ENCODE peak calls at places on chromosomes 3 and 15, in ten cellular contexts. One of them, this sample, is unnamed. For H3K9me3, the result is how much of the 10 kb centered on the place peaks cover.

GRCh38 chr3:49035278-49035677 is 6.1 kb upstream of the IMPDH2 start:
- DNase-seq in IMR-90: no peak
- DNase-seq in heart right ventricle: no peak
- DNase-seq in upper lobe of right lung: no peak
- DNase-seq in cardiac muscle cell: no peak
- DNase-seq in A549: no peak
- DNase-seq in WERI-Rb-1: no peak
- DNase-seq in stomach: no peak
- DNase-seq in spleen: no peak
- DNase-seq in fibroblast of lung: no peak
- DNase-seq in this sample: no peak

GRCh38 chr3:72190050-72190449 is 405.1 kb upstream of the PROK2 start:
- DNase-seq in upper lobe of right lung: no peak
- DNase-seq in IMR-90: no peak
- DNase-seq in WERI-Rb-1: no peak
- DNase-seq in A549: no peak
- DNase-seq in stomach: no peak
- DNase-seq in spleen: no peak
- DNase-seq in heart right ventricle: no peak
- DNase-seq in fibroblast of lung: no peak
- DNase-seq in cardiac muscle cell: no peak
- DNase-seq in this sample: no peak

GRCh38 chr3:39456159-39456558 is 11.3 kb upstream of the MOBP start:
- DNase-seq in WERI-Rb-1: no peak
- DNase-seq in spleen: no peak
- DNase-seq in upper lobe of right lung: no peak
- DNase-seq in A549: no peak
- DNase-seq in IMR-90: no peak
- DNase-seq in stomach: no peak
- DNase-seq in heart right ventricle: no peak
- DNase-seq in fibroblast of lung: no peak
- DNase-seq in cardiac muscle cell: no peak
- DNase-seq in this sample: no peak

GRCh38 chr3:23720885-23721284 is 84.9 kb upstream of the UBE2E1 start:
- DNase-seq in IMR-90: peak
- DNase-seq in WERI-Rb-1: no peak
- DNase-seq in fibroblast of lung: peak
- DNase-seq in A549: no peak
- DNase-seq in heart right ventricle: no peak
- DNase-seq in cardiac muscle cell: no peak
- DNase-seq in stomach: no peak
- DNase-seq in spleen: no peak
- DNase-seq in upper lobe of right lung: no peak
- DNase-seq in this sample: no peak

GRCh38 chr3:168714609-168715240 is 619.0 kb upstream of the GOLIM4 start:
- DNase-seq in upper lobe of right lung: no peak
- DNase-seq in cardiac muscle cell: no peak
- DNase-seq in heart right ventricle: no peak
- DNase-seq in WERI-Rb-1: no peak
- DNase-seq in fibroblast of lung: no peak
- DNase-seq in spleen: no peak
- DNase-seq in IMR-90: no peak
- DNase-seq in stomach: no peak
- DNase-seq in A549: no peak
- DNase-seq in this sample: no peak

GRCh38 chr3:15099364-15100098 is 583 bp upstream of the RBSN start:
- DNase-seq in A549: no peak
- DNase-seq in cardiac muscle cell: no peak
- DNase-seq in stomach: no peak
- DNase-seq in heart right ventricle: no peak
- DNase-seq in upper lobe of right lung: no peak
- DNase-seq in IMR-90: no peak
- DNase-seq in WERI-Rb-1: no peak
- DNase-seq in fibroblast of lung: no peak
- DNase-seq in spleen: peak
- DNase-seq in this sample: peak

GRCh38 chr3:24725514-24726255 is 231.0 kb upstream of the THRB start:
- DNase-seq in cardiac muscle cell: no peak
- DNase-seq in A549: no peak
- DNase-seq in heart right ventricle: no peak
- DNase-seq in IMR-90: no peak
- DNase-seq in stomach: no peak
- DNase-seq in spleen: no peak
- DNase-seq in fibroblast of lung: no peak
- DNase-seq in WERI-Rb-1: no peak
- DNase-seq in upper lobe of right lung: no peak
- DNase-seq in this sample: no peak

GRCh38 chr3:122609798-122610559 is 32.5 kb downstream of the PARP15 start:
- DNase-seq in spleen: no peak
- DNase-seq in cardiac muscle cell: peak
- DNase-seq in stomach: no peak
- DNase-seq in fibroblast of lung: peak
- DNase-seq in upper lobe of right lung: no peak
- DNase-seq in heart right ventricle: no peak
- DNase-seq in IMR-90: peak
- DNase-seq in A549: peak
- DNase-seq in WERI-Rb-1: no peak
- DNase-seq in this sample: no peak

GRCh38 chr15:86444527-86444926 is 364.9 kb downstream of the AGBL1 start:
- DNase-seq in IMR-90: no peak
- DNase-seq in WERI-Rb-1: no peak
- DNase-seq in spleen: no peak
- DNase-seq in cardiac muscle cell: no peak
- DNase-seq in upper lobe of right lung: no peak
- DNase-seq in heart right ventricle: no peak
- DNase-seq in stomach: no peak
- DNase-seq in A549: no peak
- DNase-seq in fibroblast of lung: no peak
- DNase-seq in this sample: no peak

GRCh38 chr15:39747326-39747725 is 35.3 kb downstream of the FSIP1 start:
- DNase-seq in upper lobe of right lung: no peak
- DNase-seq in heart right ventricle: no peak
- DNase-seq in IMR-90: peak
- DNase-seq in cardiac muscle cell: peak
- DNase-seq in WERI-Rb-1: no peak
- DNase-seq in fibroblast of lung: peak
- DNase-seq in stomach: no peak
- DNase-seq in A549: no peak
- DNase-seq in spleen: no peak
- DNase-seq in this sample: no peak

GRCh38 chr3:106566277-106566676 is 697.5 kb upstream of the CBLB start:
- DNase-seq in stomach: no peak
- DNase-seq in heart right ventricle: no peak
- DNase-seq in A549: no peak
- DNase-seq in fibroblast of lung: no peak
- DNase-seq in WERI-Rb-1: no peak
- DNase-seq in cardiac muscle cell: no peak
- DNase-seq in upper lobe of right lung: no peak
- DNase-seq in IMR-90: no peak
- DNase-seq in spleen: no peak
- DNase-seq in this sample: no peak
- TF ChIP-seq CTCF in stomach: no peak
- TF ChIP-seq CTCF in heart right ventricle: peak
- TF ChIP-seq CTCF in A549: peak
- TF ChIP-seq CTCF in fibroblast of lung: peak
- TF ChIP-seq CTCF in WERI-Rb-1: no peak
- TF ChIP-seq CTCF in cardiac muscle cell: peak
- TF ChIP-seq CTCF in upper lobe of right lung: no peak
- TF ChIP-seq CTCF in IMR-90: no peak
- TF ChIP-seq CTCF in spleen: no peak
- TF ChIP-seq CTCF in this sample: no peak

DNA sequence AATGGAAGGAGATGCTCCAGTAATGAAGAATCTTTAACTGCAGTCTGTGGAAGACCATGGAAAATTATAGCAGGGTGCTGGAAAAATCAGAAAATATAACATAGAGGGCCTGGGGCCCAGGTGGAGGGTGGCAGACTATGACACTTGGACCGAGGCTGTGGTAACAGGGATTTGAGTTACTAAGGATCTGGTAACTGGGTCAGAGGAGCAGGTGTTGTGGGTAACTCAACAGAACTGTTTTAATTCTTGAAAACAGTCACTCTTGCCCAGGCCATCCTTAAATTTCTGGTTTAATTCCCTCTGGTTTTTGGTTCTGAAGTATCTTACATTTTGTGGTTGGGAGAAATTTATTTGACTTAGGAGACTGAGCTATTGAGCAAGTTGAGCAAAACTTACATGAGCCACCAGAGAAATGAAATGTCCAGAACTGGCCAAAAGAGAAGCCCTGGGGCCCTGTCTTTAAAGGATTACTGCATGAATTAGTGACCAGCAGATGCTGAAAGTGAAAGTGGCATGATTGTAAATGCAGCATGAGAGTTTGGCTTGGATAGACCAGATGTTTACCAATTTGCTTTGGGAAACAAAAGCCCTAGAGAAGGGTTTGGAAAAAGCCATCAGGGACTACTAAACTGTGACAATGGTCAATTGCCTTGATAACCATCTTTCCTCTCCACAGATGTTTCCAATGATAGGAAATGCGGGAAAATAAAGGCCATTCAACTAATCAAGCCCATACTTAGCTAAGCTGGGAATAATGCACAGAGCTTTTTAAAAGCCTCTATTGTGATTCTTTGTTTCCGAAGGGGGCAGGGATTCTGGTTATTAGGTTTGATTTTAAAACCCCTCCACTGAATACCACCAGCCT is 374.9 kb upstream of the TGFBR2 start:
- DNase-seq in WERI-Rb-1: no peak
- DNase-seq in stomach: no peak
- DNase-seq in fibroblast of lung: peak
- DNase-seq in upper lobe of right lung: no peak
- DNase-seq in spleen: no peak
- DNase-seq in A549: no peak
- DNase-seq in cardiac muscle cell: peak
- DNase-seq in IMR-90: peak
- DNase-seq in heart right ventricle: peak
- DNase-seq in this sample: no peak
- H3K27ac ChIP-seq in WERI-Rb-1: no peak
- H3K27ac ChIP-seq in stomach: peak
- H3K27ac ChIP-seq in fibroblast of lung: no peak
- H3K27ac ChIP-seq in upper lobe of right lung: peak
- H3K27ac ChIP-seq in spleen: peak
- H3K27ac ChIP-seq in A549: peak
- H3K27ac ChIP-seq in cardiac muscle cell: no peak
- H3K27ac ChIP-seq in IMR-90: peak
- H3K27ac ChIP-seq in heart right ventricle: peak
- H3K27ac ChIP-seq in this sample: no peak

GRCh38 chr3:75727985-75728384 is 57.4 kb downstream of the ZNF717 start:
- DNase-seq in IMR-90: no peak
- DNase-seq in stomach: no peak
- DNase-seq in spleen: no peak
- DNase-seq in cardiac muscle cell: no peak
- DNase-seq in A549: no peak
- DNase-seq in WERI-Rb-1: no peak
- DNase-seq in fibroblast of lung: no peak
- DNase-seq in upper lobe of right lung: no peak
- DNase-seq in heart right ventricle: no peak
- DNase-seq in this sample: no peak
- H3K9me3 ChIP-seq in IMR-90: under half
- H3K9me3 ChIP-seq in stomach: half or more
- H3K9me3 ChIP-seq in spleen: half or more
- H3K9me3 ChIP-seq in cardiac muscle cell: under half
- H3K9me3 ChIP-seq in A549: under half
- H3K9me3 ChIP-seq in WERI-Rb-1: under half
- H3K9me3 ChIP-seq in fibroblast of lung: under half
- H3K9me3 ChIP-seq in upper lobe of right lung: half or more
- H3K9me3 ChIP-seq in heart right ventricle: under half
- H3K9me3 ChIP-seq in this sample: half or more

GRCh38 chr15:69502470-69503045 is 49.9 kb downstream of the RPLP1 start:
- DNase-seq in stomach: no peak
- DNase-seq in WERI-Rb-1: no peak
- DNase-seq in IMR-90: no peak
- DNase-seq in A549: no peak
- DNase-seq in heart right ventricle: no peak
- DNase-seq in spleen: no peak
- DNase-seq in fibroblast of lung: no peak
- DNase-seq in upper lobe of right lung: no peak
- DNase-seq in cardiac muscle cell: no peak
- DNase-seq in this sample: no peak
- TF ChIP-seq CTCF in stomach: no peak
- TF ChIP-seq CTCF in WERI-Rb-1: peak
- TF ChIP-seq CTCF in IMR-90: no peak
- TF ChIP-seq CTCF in A549: peak
- TF ChIP-seq CTCF in heart right ventricle: peak
- TF ChIP-seq CTCF in spleen: no peak
- TF ChIP-seq CTCF in fibroblast of lung: peak
- TF ChIP-seq CTCF in upper lobe of right lung: peak
- TF ChIP-seq CTCF in cardiac muscle cell: peak
- TF ChIP-seq CTCF in this sample: no peak

DNA sequence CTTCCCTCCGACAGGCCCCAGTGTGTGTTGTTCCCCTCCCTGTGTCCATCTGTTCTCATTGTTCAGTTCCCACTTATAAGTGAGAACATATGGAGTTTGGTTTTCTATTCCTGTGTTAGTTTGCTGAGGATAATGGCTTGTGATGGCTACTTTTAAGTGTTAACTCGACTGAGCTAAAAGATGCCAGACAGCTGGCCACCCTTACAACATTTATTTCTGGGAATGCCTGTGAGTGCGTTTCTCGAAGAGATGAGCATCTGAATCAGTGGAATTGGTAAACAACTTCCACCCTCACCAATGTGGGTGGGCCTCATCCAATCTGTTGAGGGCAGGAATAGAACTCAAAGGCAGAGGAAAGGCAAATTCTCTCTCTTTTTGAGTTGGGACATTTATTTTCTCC is 24.8 kb upstream of the TM2D3 start:
- DNase-seq in fibroblast of lung: peak
- DNase-seq in upper lobe of right lung: no peak
- DNase-seq in WERI-Rb-1: peak
- DNase-seq in stomach: no peak
- DNase-seq in spleen: no peak
- DNase-seq in cardiac muscle cell: no peak
- DNase-seq in A549: no peak
- DNase-seq in IMR-90: peak
- DNase-seq in heart right ventricle: no peak
- DNase-seq in this sample: no peak
- H3K27ac ChIP-seq in fibroblast of lung: no peak
- H3K27ac ChIP-seq in upper lobe of right lung: no peak
- H3K27ac ChIP-seq in WERI-Rb-1: peak
- H3K27ac ChIP-seq in stomach: no peak
- H3K27ac ChIP-seq in spleen: no peak
- H3K27ac ChIP-seq in cardiac muscle cell: no peak
- H3K27ac ChIP-seq in A549: no peak
- H3K27ac ChIP-seq in IMR-90: peak
- H3K27ac ChIP-seq in heart right ventricle: no peak
- H3K27ac ChIP-seq in this sample: no peak

GRCh38 chr3:75737831-75738493 is 47.4 kb downstream of the ZNF717 start:
- DNase-seq in cardiac muscle cell: peak
- DNase-seq in A549: no peak
- DNase-seq in spleen: no peak
- DNase-seq in WERI-Rb-1: no peak
- DNase-seq in fibroblast of lung: peak
- DNase-seq in upper lobe of right lung: no peak
- DNase-seq in IMR-90: peak
- DNase-seq in heart right ventricle: no peak
- DNase-seq in stomach: no peak
- DNase-seq in this sample: no peak
- H3K9me3 ChIP-seq in cardiac muscle cell: under half
- H3K9me3 ChIP-seq in A549: under half
- H3K9me3 ChIP-seq in spleen: half or more
- H3K9me3 ChIP-seq in WERI-Rb-1: under half
- H3K9me3 ChIP-seq in fibroblast of lung: under half
- H3K9me3 ChIP-seq in upper lobe of right lung: half or more
- H3K9me3 ChIP-seq in IMR-90: half or more
- H3K9me3 ChIP-seq in heart right ventricle: under half
- H3K9me3 ChIP-seq in stomach: half or more
- H3K9me3 ChIP-seq in this sample: half or more

This sample was measured in CD4-positive, alpha-beta T cell.